ENCODE peak calls at places on chromosomes 3 and 15, in eight cellular contexts. D, L, J, B, E, O, K and C are unnamed samples.

GRCh38 chr3:153137626-153138025 is 24.4 kb upstream of the RAP2B start:
- DNase-seq in D (no peak), L (no peak), J (no peak), B (no peak), E (no peak), O (no peak), K (no peak), C (no peak)

GRCh38 chr3:46368569-46368968 is 2.2 kb upstream of the CCR5 start:
- DNase-seq in D (no peak), L (no peak), J (peak; percentile 18), B (peak; percentile 33), E (no peak), O (peak; percentile 14), K (no peak), C (peak; percentile 77)

GRCh38 chr3:29758108-29759020 is 477.5 kb downstream of the RBMS3 start:
- DNase-seq in D (no peak), L (no peak), J (no peak), B (peak; percentile 58), E (no peak), O (no peak), K (no peak), C (no peak)

GRCh38 chr3:171285287-171285686 is 174.9 kb downstream of the TNIK start:
- DNase-seq in D (no peak), L (no peak), J (no peak), B (no peak), E (no peak), O (no peak), K (no peak), C (no peak)

GRCh38 chr3:46923559-46924350 is 46.2 kb downstream of the PTH1R start:
- DNase-seq in D (no peak), L (peak; percentile 31), J (peak; percentile 37), B (no peak), E (no peak), O (peak; percentile 79), K (no peak), C (peak; percentile 43)

GRCh38 chr15:79644091-79644490 is 212.0 kb downstream of the MINAR1 start:
- DNase-seq in D (no peak), L (no peak), J (peak; percentile 57), B (no peak), E (no peak), O (no peak), K (no peak), C (no peak)

GRCh38 chr15:69730281-69731235 is 277.9 kb downstream of the RPLP1 start:
- DNase-seq in D (no peak), L (no peak), J (no peak), B (no peak), E (no peak), O (no peak), K (no peak), C (no peak)

GRCh38 chr3:177420643-177421042 is 223.4 kb upstream of the TBL1XR1 start:
- DNase-seq in D (no peak), L (no peak), J (peak; percentile 50), B (no peak), E (no peak), O (peak; percentile 18), K (no peak), C (no peak)

GRCh38 chr15:89912674-89913396 is at the start of gene ARPIN:
- DNase-seq in D (peak; percentile 69), L (peak; percentile 16), J (peak; percentile 63), B (peak; percentile 13), E (peak; percentile 82), O (peak; percentile 86), K (no peak), C (peak; percentile 62)

GRCh38 chr15:65163041-65163440 is 22.1 kb downstream of the CLPX start:
- DNase-seq in D (no peak), L (no peak), J (no peak), B (no peak), E (no peak), O (no peak), K (no peak), C (no peak)

GRCh38 chr15:60535743-60536142 is 56.8 kb upstream of the ICE2 start:
- DNase-seq in D (no peak), L (no peak), J (no peak), B (no peak), E (no peak), O (no peak), K (no peak), C (no peak)

GRCh38 chr3:71258116-71258515 is 325.4 kb downstream of the FOXP1 start:
- DNase-seq in D (no peak), L (peak; percentile 70), J (peak; percentile 89), B (no peak), E (no peak), O (no peak), K (no peak), C (no peak)

GRCh38 chr3:153679711-153680110 is 441.5 kb upstream of the ARHGEF26 start:
- DNase-seq in D (no peak), L (no peak), J (no peak), B (no peak), E (no peak), O (no peak), K (no peak), C (no peak)

GRCh38 chr15:51128701-51129100 is 34.0 kb upstream of the TNFAIP8L3 start:
- DNase-seq in D (no peak), L (no peak), J (no peak), B (no peak), E (no peak), O (no peak), K (no peak), C (no peak)

GRCh38 chr15:98967096-98967495 is 40.5 kb downstream of the PGPEP1L start:
- DNase-seq in D (no peak), L (no peak), J (no peak), B (no peak), E (no peak), O (no peak), K (no peak), C (no peak)

GRCh38 chr3:24365168-24365567 is 129.5 kb downstream of the THRB start:
- DNase-seq in D (no peak), L (peak; percentile 90), J (peak; percentile 84), B (peak; percentile 25), E (no peak), O (peak; percentile 6), K (no peak), C (peak; percentile 63)

GRCh38 chr3:186138272-186138981 is 29.5 kb upstream of the ETV5 start:
- DNase-seq in D (no peak), L (peak; percentile 15), J (no peak), B (no peak), E (no peak), O (no peak), K (no peak), C (no peak)

GRCh38 chr3:56133423-56133822 is 334.8 kb downstream of the ERC2 start:
- DNase-seq in D (no peak), L (no peak), J (peak; percentile 19), B (no peak), E (no peak), O (no peak), K (no peak), C (no peak)

GRCh38 chr3:151403246-151403645 is 18.7 kb upstream of the P2RY12 start:
- DNase-seq in D (no peak), L (no peak), J (no peak), B (no peak), E (no peak), O (no peak), K (no peak), C (no peak)

GRCh38 chr3:102144063-102144462 is 290.8 kb upstream of the ZPLD1 start:
- DNase-seq in D (no peak), L (no peak), J (no peak), B (no peak), E (no peak), O (no peak), K (no peak), C (no peak)

GRCh38 chr3:102141913-102142210 is 292.5 kb downstream of the NFKBIZ start:
- DNase-seq in D (no peak), L (no peak), J (no peak), B (no peak), E (no peak), O (no peak), K (no peak), C (no peak)

GRCh38 chr3:102143536-102143935 is 291.3 kb upstream of the ZPLD1 start:
- DNase-seq in D (no peak), L (no peak), J (no peak), B (no peak), E (no peak), O (no peak), K (no peak), C (no peak)

GRCh38 chr3:102141096-102141912 is 292.0 kb downstream of the NFKBIZ start:
- DNase-seq in D (no peak), L (no peak), J (no peak), B (no peak), E (no peak), O (no peak), K (no peak), C (no peak)

GRCh38 chr3:102142379-102143058 is 292.3 kb upstream of the ZPLD1 start:
- DNase-seq in D (no peak), L (no peak), J (no peak), B (no peak), E (no peak), O (no peak), K (no peak), C (no peak)
- TF ChIP-seq EP300 in D (no peak), L (no peak), J (no peak), B (no peak), E (no peak), O (no peak), K (no peak), C (no peak)

DNA sequence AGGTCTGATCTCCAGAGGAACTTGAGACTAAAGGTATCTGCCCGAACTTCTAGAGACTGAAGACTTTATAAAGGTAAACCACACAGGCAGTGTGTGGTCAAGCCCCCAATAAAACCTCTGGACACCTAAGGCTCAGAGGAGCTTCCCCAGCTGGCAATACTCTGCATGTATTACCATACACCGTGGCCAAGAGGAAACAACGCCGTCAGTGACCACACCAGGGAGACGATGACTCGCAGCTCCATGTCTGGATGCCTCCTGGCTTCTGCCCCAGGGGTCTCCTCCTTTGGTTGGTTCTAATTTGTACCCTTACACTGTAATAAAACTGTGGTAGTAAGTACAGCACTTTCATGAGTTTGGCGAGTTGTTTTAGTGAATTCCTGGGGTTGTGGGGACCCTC is 32.1 kb upstream of the BCL2L10 start:
- DNase-seq in D (no peak), L (no peak), J (peak; percentile 56), B (no peak), E (no peak), O (no peak), K (no peak), C (no peak)
- TF ChIP-seq EP300 in D (no peak), L (no peak), J (no peak), B (no peak), E (no peak), O (peak; percentile 11), K (no peak), C (no peak)

GRCh38 chr3:33911525-33912322 is 113.3 kb downstream of the PDCD6IP start:
- DNase-seq in D (no peak), L (no peak), J (peak; percentile 41), B (no peak), E (no peak), O (no peak), K (no peak), C (no peak)
- TF ChIP-seq EP300 in D (no peak), L (no peak), J (no peak), B (no peak), E (no peak), O (no peak), K (no peak), C (no peak)

GRCh38 chr15:41827290-41827879 is 507 bp upstream of the JMJD7 start:
- DNase-seq in D (no peak), L (no peak), J (no peak), B (no peak), E (no peak), O (no peak), K (no peak), C (peak; percentile 44)
- TF ChIP-seq EP300 in D (no peak), L (no peak), J (no peak), B (no peak), E (no peak), O (no peak), K (no peak), C (no peak)